ENCODE peak calls at places on chromosomes 11 and 22, in seven cellular contexts. X is left ventricle myocardium inferior, L is neuronal stem cell, H is heart left ventricle, D is A549, J is SJSA1, W is OCI-LY7. B is an unnamed sample.

GRCh38 chr11:19577391-19577831 is 135.2 kb upstream of the NAV2 start:
- DNase-seq in H (peak; percentile 41), D (no peak), W (no peak), X (peak; percentile 32), L (no peak), J (no peak), B (no peak)

GRCh38 chr11:41053894-41054293 is 405.6 kb downstream of the LRRC4C start:
- DNase-seq in X (no peak), H (no peak), D (no peak), J (no peak), W (no peak), L (no peak), B (no peak)

GRCh38 chr11:126336646-126337045 is 18.8 kb upstream of the ST3GAL4 start:
- DNase-seq in L (no peak), H (no peak), W (no peak), J (no peak), D (no peak), X (no peak), B (no peak)

GRCh38 chr22:21778705-21779363 is 43.2 kb upstream of the YPEL1 start:
- DNase-seq in H (no peak), W (no peak), L (no peak), X (no peak), D (no peak), J (no peak), B (peak; percentile 59)

GRCh38 chr11:118634435-118635236 is 27.2 kb downstream of the PHLDB1 start:
- DNase-seq in H (peak; percentile 84), D (no peak), L (no peak), W (no peak), J (no peak), X (peak; percentile 83), B (no peak)

GRCh38 chr11:59680287-59681154 is 11.7 kb upstream of the PATL1 start:
- DNase-seq in J (peak; percentile 76), D (peak; percentile 89), L (peak; percentile 66), W (peak; percentile 78), X (peak; percentile 42), H (peak; percentile 62), B (peak; percentile 61)

GRCh38 chr11:78926633-78927347 is 352.1 kb upstream of the NARS2 start:
- DNase-seq in J (no peak), X (no peak), L (no peak), D (no peak), H (no peak), W (no peak), B (peak; percentile 8)

GRCh38 chr11:96256213-96256580 is 86.8 kb downstream of the MAML2 start:
- DNase-seq in X (no peak), H (no peak), D (no peak), L (no peak), J (no peak), W (no peak), B (no peak)

GRCh38 chr11:126348806-126349582 is 6.5 kb upstream of the ST3GAL4 start:
- DNase-seq in L (no peak), H (no peak), D (no peak), X (peak; percentile 66), W (no peak), J (no peak), B (no peak)

GRCh38 chr11:120867988-120868387 is 155.9 kb upstream of the TBCEL start:
- DNase-seq in W (no peak), J (no peak), L (no peak), H (no peak), D (no peak), X (no peak), B (no peak)

GRCh38 chr11:4531666-4532065 is 13.3 kb upstream of the OR52M1 start:
- DNase-seq in D (no peak), L (no peak), H (no peak), W (no peak), X (no peak), J (no peak), B (no peak)

GRCh38 chr11:120612363-120613263 is 101.1 kb downstream of the GRIK4 start:
- DNase-seq in D (peak; percentile 49), H (peak; percentile 48), J (no peak), X (peak; percentile 61), L (no peak), W (peak; percentile 16), B (peak; percentile 53)

GRCh38 chr11:20913113-20913512 is 243.7 kb downstream of the NELL1 start:
- DNase-seq in D (no peak), J (no peak), L (no peak), H (no peak), W (no peak), X (no peak), B (no peak)

GRCh38 chr22:48890693-48891554 is 936.7 kb downstream of the BRD1 start:
- DNase-seq in W (no peak), H (no peak), L (no peak), X (peak; percentile 9), D (no peak), J (peak; percentile 16), B (no peak)

GRCh38 chr11:10633261-10633660 is 60.3 kb downstream of the IRAG1 start:
- DNase-seq in W (no peak), L (no peak), H (no peak), J (no peak), X (no peak), D (no peak), B (no peak)

GRCh38 chr11:94511932-94512781 is at the start of gene C11orf97:
- DNase-seq in W (no peak), D (no peak), X (peak; percentile 46), J (peak; percentile 35), L (peak; percentile 54), H (peak; percentile 60), B (no peak)

GRCh38 chr11:118851970-118852369 is 31.7 kb upstream of the CXCR5 start:
- DNase-seq in X (no peak), J (no peak), W (peak; percentile 86), H (no peak), D (no peak), L (no peak), B (no peak)

GRCh38 chr11:80937831-80938230 is 1497.0 kb upstream of the TENM4 start:
- DNase-seq in J (no peak), L (no peak), X (no peak), W (no peak), H (no peak), D (no peak), B (no peak)

GRCh38 chr11:18748766-18749375 is 22.9 kb upstream of the IGSF22 start:
- DNase-seq in L (no peak), X (no peak), H (no peak), D (no peak), W (no peak), J (no peak), B (no peak)

GRCh38 chr11:33779849-33780528 is 5.7 kb upstream of the FBXO3 start:
- DNase-seq in L (no peak), H (no peak), J (peak; percentile 52), W (no peak), D (no peak), X (no peak), B (peak; percentile 55)

GRCh38 chr11:17573526-17573925 is 26.5 kb downstream of the OTOG start:
- DNase-seq in J (no peak), L (no peak), W (no peak), X (no peak), H (peak; percentile 6), D (no peak), B (no peak)

GRCh38 chr11:112784323-112785073 is 176.7 kb upstream of the NCAM1 start:
- DNase-seq in H (peak; percentile 68), L (no peak), J (peak; percentile 81), X (peak; percentile 79), W (no peak), D (no peak), B (no peak)

GRCh38 chr11:115759622-115760527 is 255.7 kb upstream of the CADM1 start:
- DNase-seq in W (no peak), X (peak; percentile 50), D (no peak), J (no peak), H (peak; percentile 45), L (peak; percentile 33), B (no peak)

GRCh38 chr11:14644396-14645246 is 1.0 kb downstream of the PDE3B start:
- DNase-seq in D (peak; percentile 28), L (peak; percentile 43), X (peak; percentile 29), H (peak; percentile 32), W (no peak), J (peak; percentile 45), B (no peak)

GRCh38 chr11:121479355-121479754 is 26.6 kb upstream of the SORL1-AS1 start:
- DNase-seq in W (no peak), J (no peak), L (no peak), X (no peak), H (no peak), D (no peak), B (no peak)

GRCh38 chr11:33329705-33330329 is 72.6 kb downstream of the HIPK3 start:
- DNase-seq in H (peak; percentile 33), J (no peak), X (no peak), L (no peak), W (peak; percentile 72), D (peak; percentile 76), B (peak; percentile 27)

GRCh38 chr22:47621253-47621652 is 858.8 kb downstream of the TBC1D22A start:
- DNase-seq in J (peak; percentile 28), D (no peak), H (no peak), W (no peak), L (no peak), X (no peak), B (no peak)
- H3K9me3 ChIP-seq in J (no peaks in the 10 kb centered on the region), D (no peaks in the 10 kb centered on the region), H (no peaks in the 10 kb centered on the region), W (no peaks in the 10 kb centered on the region), L (peaks cover 5% of the 10 kb centered on the region), X (no peaks in the 10 kb centered on the region), B (peaks cover 83% of the 10 kb centered on the region)

DNA sequence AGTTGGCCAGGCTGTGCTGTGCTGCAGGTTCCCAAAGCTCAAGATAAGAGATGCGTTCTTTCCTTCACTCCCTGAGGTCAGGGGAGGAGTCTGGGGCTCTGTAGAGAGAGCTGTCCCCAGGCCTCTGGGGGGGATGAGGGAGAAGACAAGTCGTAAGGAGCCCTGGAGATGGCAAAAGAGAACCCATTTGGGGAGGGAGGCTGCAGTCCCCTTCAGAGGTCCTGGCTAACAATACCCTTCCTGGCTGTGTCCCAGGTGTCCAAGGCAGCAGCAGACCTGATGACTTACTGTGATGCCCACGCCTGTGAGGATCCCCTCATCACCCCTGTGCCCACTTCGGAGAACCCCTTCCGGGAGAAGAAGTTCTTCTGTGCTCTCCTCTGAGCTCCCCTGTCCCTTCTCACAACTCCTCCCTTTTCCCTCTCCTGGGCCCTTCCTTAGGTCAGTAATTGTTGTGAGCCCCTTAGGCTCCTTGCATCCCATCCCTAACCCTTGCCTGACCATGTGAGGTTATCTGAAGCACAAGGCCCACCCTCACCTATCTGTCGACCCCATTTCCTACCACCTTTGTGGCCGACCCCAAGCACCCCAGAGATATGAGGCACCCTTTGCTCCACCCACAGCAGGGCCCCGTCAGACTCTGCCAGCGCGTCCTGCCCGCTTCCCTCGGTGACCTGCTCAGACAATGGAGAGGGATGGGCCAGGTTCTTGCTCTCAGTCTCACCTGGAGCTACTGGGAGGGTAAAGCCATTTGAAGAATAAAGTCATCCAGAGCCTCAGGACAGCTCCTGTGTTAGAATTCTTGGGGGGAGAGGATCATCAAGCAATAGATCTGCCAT is 1.2 kb downstream of the GNG3 start:
- DNase-seq in H (peak; percentile 30), X (no peak), D (no peak), W (no peak), J (no peak), L (no peak), B (no peak)
- H3K4me3 ChIP-seq in H (peak overlapping the region; percentile 70), X (peak overlapping the region; percentile 66), D (peak overlapping the region; percentile 41), W (peak overlapping the region; percentile 65), J (peak overlapping the region; percentile 33), L (peak overlapping the region; percentile 29), B (peak overlapping the region; percentile 41)

GRCh38 chr11:8811571-8811970 is 99.4 kb upstream of the AKIP1 start:
- DNase-seq in X (no peak), H (no peak), L (no peak), J (no peak), W (no peak), D (no peak), B (no peak)
- H3K27ac ChIP-seq in X (peak overlapping the region; percentile 89), H (peak overlapping the region; percentile 85), L (peak overlapping the region; percentile 77), J (no peak overlapping the region), W (no peak overlapping the region), D (peak overlapping the region; percentile 40), B (peak overlapping the region; percentile 85)

GRCh38 chr11:92267968-92268367 is 43.4 kb downstream of the FAT3 start:
- DNase-seq in J (no peak), D (no peak), W (no peak), X (no peak), L (no peak), H (no peak), B (no peak)
- H3K9me3 ChIP-seq in J (no peaks in the 10 kb centered on the region), D (no peaks in the 10 kb centered on the region), W (no peaks in the 10 kb centered on the region), X (no peaks in the 10 kb centered on the region), L (no peaks in the 10 kb centered on the region), H (no peaks in the 10 kb centered on the region), B (no peaks in the 10 kb centered on the region)

B was measured in AG04450.